ENCODE peak calls at places on chromosome X, in five cellular contexts. K is HepG2, O is GM12878, E is H1, S is K562. B is an unnamed sample.

GRCh38 chrX:150347471-150347870 is 15.6 kb upstream of the MAMLD1 start:
- DNase-seq in O (no peak), S (no peak), K (no peak), E (no peak), B (no peak)

GRCh38 chrX:132877954-132878536 is 80.4 kb downstream of the HS6ST2 start:
- DNase-seq in O (no peak), S (no peak), E (no peak), K (no peak), B (no peak)

GRCh38 chrX:352582-353314 is 34.0 kb downstream of the PPP2R3B start:
- DNase-seq in K (no peak), S (no peak), E (no peak), O (no peak), B (no peak)

GRCh38 chrX:103565197-103565596 is 20.1 kb upstream of the TCEAL4 start:
- DNase-seq in K (no peak), S (no peak), E (no peak), O (no peak), B (no peak)

GRCh38 chrX:133726211-133726630 is 259.2 kb downstream of the GPC3 start:
- DNase-seq in O (no peak), K (peak), S (no peak), E (no peak), B (no peak)

GRCh38 chrX:102651968-102652744 is 873 bp downstream of the GPRASP1 start:
- DNase-seq in S (peak), K (no peak), O (no peak), E (no peak), B (peak)

GRCh38 chrX:12319012-12319519 is 180.8 kb downstream of the FRMPD4 start:
- DNase-seq in K (no peak), E (no peak), S (no peak), O (no peak), B (no peak)

GRCh38 chrX:13387656-13388421 is 68.0 kb upstream of the ATXN3L start:
- DNase-seq in K (no peak), O (no peak), S (no peak), E (no peak), B (no peak)

GRCh38 chrX:65932173-65933084 is 107.5 kb downstream of the VSIG4 start:
- DNase-seq in K (peak), S (peak), O (no peak), E (no peak), B (peak)

GRCh38 chrX:68727696-68728095 is 80.2 kb downstream of the STARD8 start:
- DNase-seq in E (no peak), S (no peak), K (no peak), O (no peak), B (no peak)

GRCh38 chrX:110006826-110007375 is 4.0 kb downstream of the TMEM164 start:
- DNase-seq in K (no peak), E (no peak), O (no peak), S (no peak), B (no peak)

GRCh38 chrX:132426695-132427281 is 62.0 kb downstream of the MBNL3 start:
- DNase-seq in O (no peak), S (no peak), K (no peak), E (no peak), B (no peak)

GRCh38 chrX:68874076-68874475 is 45.3 kb downstream of the EFNB1 start:
- DNase-seq in O (no peak), E (no peak), K (no peak), S (no peak), B (no peak)

GRCh38 chrX:9188117-9188516 is 154.2 kb upstream of the FAM9B start:
- DNase-seq in E (no peak), K (no peak), S (no peak), O (no peak), B (no peak)

GRCh38 chrX:56764153-56764974 is 35.3 kb downstream of the NBDY start:
- DNase-seq in K (peak), E (no peak), S (peak), O (peak), B (peak)

GRCh38 chrX:95675011-95675410 is 1009.6 kb upstream of the DIAPH2 start:
- DNase-seq in E (no peak), S (no peak), K (no peak), O (no peak), B (no peak)

GRCh38 chrX:119726900-119727555 is 31.4 kb upstream of the SOWAHD start:
- DNase-seq in S (no peak), O (no peak), E (no peak), K (no peak), B (no peak)

GRCh38 chrX:48465336-48465933 is 4.6 kb downstream of the SLC38A5 start:
- DNase-seq in K (no peak), S (no peak), E (no peak), O (no peak), B (no peak)

GRCh38 chrX:130825509-130825908 is 77.5 kb downstream of the ENOX2 start:
- DNase-seq in O (no peak), S (no peak), K (no peak), E (no peak), B (no peak)

GRCh38 chrX:130829526-130830515 is 73.2 kb downstream of the ENOX2 start:
- DNase-seq in S (no peak), E (no peak), O (no peak), K (no peak), B (no peak)

GRCh38 chrX:130830599-130831346 is 72.2 kb downstream of the ENOX2 start:
- DNase-seq in S (peak), E (no peak), K (no peak), O (no peak), B (no peak)

GRCh38 chrX:130828641-130829040 is 74.4 kb downstream of the ENOX2 start:
- DNase-seq in O (no peak), E (no peak), K (no peak), S (no peak), B (no peak)

GRCh38 chrX:130826249-130826648 is 76.8 kb downstream of the ENOX2 start:
- DNase-seq in E (no peak), O (no peak), K (no peak), S (no peak), B (no peak)
- TF ChIP-seq SP1 in E (no peak), O (no peak), K (no peak), S (no peak), B (no peak)

GRCh38 chrX:100445593-100445992 is 35.5 kb upstream of the PCDH19 start:
- DNase-seq in E (no peak), O (no peak), K (no peak), S (no peak), B (no peak)

GRCh38 chrX:100447563-100448397 is 37.7 kb upstream of the PCDH19 start:
- DNase-seq in O (no peak), E (no peak), K (no peak), S (peak), B (peak)

GRCh38 chrX:100449696-100450606 is 39.9 kb upstream of the PCDH19 start:
- DNase-seq in S (no peak), K (no peak), E (no peak), O (no peak), B (no peak)
- TF ChIP-seq CTCF in S (no peak), K (no peak), E (peak), O (no peak), B (no peak)

DNA sequence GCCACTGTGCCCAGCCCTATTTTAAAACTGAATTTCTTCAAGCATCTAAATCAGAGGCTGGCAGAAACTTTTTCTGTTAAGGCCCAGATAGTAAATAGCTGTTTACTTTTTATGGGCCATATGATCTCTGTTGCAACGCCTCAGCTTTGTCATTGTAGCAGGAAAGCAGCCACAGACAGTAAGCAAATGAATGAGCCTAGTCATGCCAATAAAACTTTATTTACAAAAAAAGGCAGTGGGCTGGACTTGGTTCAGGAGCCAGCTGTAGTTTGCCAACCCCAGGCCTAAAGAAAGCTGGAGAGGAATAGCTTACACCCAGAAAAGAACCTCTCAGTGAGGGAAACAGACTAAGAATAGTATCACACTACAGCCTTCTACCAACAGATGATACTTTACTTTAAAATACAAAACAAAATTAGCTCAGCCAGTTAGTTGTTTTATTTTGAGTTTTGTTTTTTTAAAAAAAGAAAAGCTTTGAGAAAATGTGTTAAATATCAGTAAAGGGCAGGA is 25.5 kb downstream of the CHST7 start:
- DNase-seq in K (no peak), S (no peak), E (no peak), O (no peak), B (no peak)
- TF ChIP-seq CREB1 in K (no peak), S (no peak), E (no peak), O (no peak), B (no peak)

DNA sequence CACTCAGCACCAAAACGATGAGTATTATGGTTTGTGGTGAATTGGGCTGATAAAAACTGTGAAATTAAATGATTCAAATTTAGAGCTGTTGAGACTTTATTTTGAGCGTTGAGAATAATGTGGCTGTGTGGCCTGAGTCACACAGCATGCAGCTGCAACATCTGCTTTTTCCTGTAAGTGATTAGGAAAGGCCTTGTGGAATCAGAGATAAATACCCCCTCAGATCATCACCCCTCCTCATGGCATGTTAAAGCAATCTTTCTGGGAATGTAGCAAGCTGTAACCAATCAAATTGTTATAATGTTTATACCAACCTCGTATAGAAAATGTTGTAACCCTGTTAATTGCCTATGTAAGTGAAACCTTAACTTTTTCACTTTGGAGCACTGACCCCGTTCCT is 90.0 kb upstream of the GRPR start:
- DNase-seq in E (no peak), K (no peak), S (no peak), O (no peak), B (no peak)
- TF ChIP-seq SP1 in E (no peak), K (no peak), S (no peak), O (no peak), B (no peak)

GRCh38 chrX:115892787-115893671 is 277.5 kb upstream of the AGTR2 start:
- DNase-seq in O (peak), S (peak), E (no peak), K (peak), B (peak)
- TF ChIP-seq CTCF in O (peak), S (peak), E (no peak), K (peak), B (no peak)

GRCh38 chrX:142251202-142251601 is 46.1 kb upstream of the MAGEC2 start:
- DNase-seq in E (no peak), O (no peak), S (no peak), K (no peak), B (no peak)

GRCh38 chrX:142249721-142250120 is 44.6 kb upstream of the MAGEC2 start:
- DNase-seq in E (no peak), S (no peak), O (no peak), K (no peak), B (no peak)

GRCh38 chrX:142251665-142252064 is 46.6 kb upstream of the MAGEC2 start:
- DNase-seq in K (no peak), O (no peak), E (no peak), S (no peak), B (no peak)

GRCh38 chrX:142244568-142244967 is 39.5 kb upstream of the MAGEC2 start:
- DNase-seq in S (no peak), O (no peak), K (no peak), E (no peak), B (no peak)

DNA sequence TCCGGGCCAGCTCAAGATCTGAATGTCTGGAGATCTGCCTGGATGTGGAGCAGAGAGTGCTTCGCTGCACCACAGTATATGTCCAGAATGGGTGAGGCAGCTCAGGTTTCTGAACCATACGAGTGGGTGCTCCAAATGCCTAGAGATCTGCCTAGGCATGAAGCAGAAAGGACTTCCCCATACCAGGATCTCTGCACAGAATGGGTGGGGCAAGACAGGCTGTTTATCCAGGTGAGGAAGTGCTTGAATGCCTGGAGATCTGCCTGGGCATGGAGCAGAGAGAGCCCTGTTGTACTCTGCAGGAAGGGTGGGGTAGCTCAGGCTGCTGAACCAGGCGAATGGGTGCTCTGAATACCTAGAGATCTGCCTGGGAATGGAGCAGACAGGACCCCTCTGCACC is 45.4 kb upstream of the MAGEC2 start:
- DNase-seq in O (no peak), S (no peak), K (no peak), E (no peak), B (no peak)
- TF ChIP-seq CREB1 in O (no peak), S (no peak), K (no peak), E (no peak), B (no peak)

GRCh38 chrX:116605576-116605975 is 142.8 kb upstream of the CT83 start:
- DNase-seq in O (no peak), S (no peak), E (no peak), K (no peak), B (no peak)
- TF ChIP-seq SP1 in O (no peak), S (no peak), E (no peak), K (no peak), B (no peak)

GRCh38 chrX:19750028-19750786 is 137.2 kb downstream of the SH3KBP1 start:
- DNase-seq in E (no peak), O (peak), S (no peak), K (no peak), B (no peak)

GRCh38 chrX:19747672-19748610 is 139.5 kb downstream of the SH3KBP1 start:
- DNase-seq in S (no peak), K (no peak), O (no peak), E (no peak), B (no peak)

GRCh38 chrX:19751068-19751467 is 136.3 kb downstream of the SH3KBP1 start:
- DNase-seq in K (no peak), E (no peak), O (no peak), S (no peak), B (peak)

GRCh38 chrX:19746919-19747671 is 140.3 kb downstream of the SH3KBP1 start:
- DNase-seq in O (no peak), K (peak), S (no peak), E (no peak), B (no peak)

GRCh38 chrX:19748898-19749680 is 138.3 kb downstream of the SH3KBP1 start:
- DNase-seq in S (no peak), E (no peak), K (no peak), O (no peak), B (no peak)
- TF ChIP-seq CTCF in S (no peak), E (no peak), K (no peak), O (no peak), B (no peak)

GRCh38 chrX:107676559-107677378 is 48.5 kb downstream of the PRPS1 start:
- DNase-seq in E (no peak), S (peak), K (no peak), O (no peak), B (no peak)
- TF ChIP-seq CREB1 in E (no peak), S (peak), K (no peak), O (no peak), B (no peak)

B was measured in WTC11.